ENCODE peak calls at places on chromosomes 16 and 17, in six cellular contexts. One of them, this sample, is unnamed.

GRCh38 chr16:11627822-11628457 is 40.3 kb upstream of the SNN start:
- DNase-seq in right cardiac atrium: peak
- DNase-seq in ovary: no peak
- DNase-seq in Daoy: peak
- DNase-seq in transverse colon: no peak
- DNase-seq in CD4-positive, alpha-beta T cell: no peak
- DNase-seq in this sample: no peak

GRCh38 chr16:77723108-77723514 is 797 bp downstream of the NUDT7 start:
- DNase-seq in ovary: no peak
- DNase-seq in transverse colon: peak
- DNase-seq in CD4-positive, alpha-beta T cell: no peak
- DNase-seq in right cardiac atrium: peak
- DNase-seq in Daoy: peak
- DNase-seq in this sample: peak

GRCh38 chr17:871731-872517 is 89.8 kb downstream of the MRM3 start:
- DNase-seq in CD4-positive, alpha-beta T cell: no peak
- DNase-seq in transverse colon: no peak
- DNase-seq in ovary: no peak
- DNase-seq in right cardiac atrium: no peak
- DNase-seq in Daoy: no peak
- DNase-seq in this sample: no peak

GRCh38 chr16:56970934-56971767 is 9.4 kb downstream of the CETP start:
- DNase-seq in ovary: no peak
- DNase-seq in transverse colon: no peak
- DNase-seq in right cardiac atrium: no peak
- DNase-seq in CD4-positive, alpha-beta T cell: no peak
- DNase-seq in Daoy: no peak
- DNase-seq in this sample: no peak

GRCh38 chr17:57678393-57678792 is 66.7 kb downstream of the CCDC182 start:
- DNase-seq in ovary: no peak
- DNase-seq in Daoy: no peak
- DNase-seq in right cardiac atrium: no peak
- DNase-seq in CD4-positive, alpha-beta T cell: no peak
- DNase-seq in transverse colon: no peak
- DNase-seq in this sample: no peak

GRCh38 chr17:58960068-58960467 is 146.6 kb downstream of the TRIM37 start:
- DNase-seq in Daoy: peak
- DNase-seq in CD4-positive, alpha-beta T cell: no peak
- DNase-seq in transverse colon: no peak
- DNase-seq in ovary: no peak
- DNase-seq in right cardiac atrium: no peak
- DNase-seq in this sample: peak

GRCh38 chr17:67575325-67575724 is 142.4 kb upstream of the NOL11 start:
- DNase-seq in right cardiac atrium: no peak
- DNase-seq in transverse colon: peak
- DNase-seq in ovary: no peak
- DNase-seq in Daoy: no peak
- DNase-seq in CD4-positive, alpha-beta T cell: no peak
- DNase-seq in this sample: no peak

GRCh38 chr16:84505249-84506156 is 1.0 kb upstream of the MEAK7 start:
- DNase-seq in CD4-positive, alpha-beta T cell: no peak
- DNase-seq in ovary: no peak
- DNase-seq in right cardiac atrium: no peak
- DNase-seq in Daoy: no peak
- DNase-seq in transverse colon: no peak
- DNase-seq in this sample: no peak

GRCh38 chr17:45312477-45313418 is 4.1 kb downstream of the MAP3K14 start:
- DNase-seq in Daoy: no peak
- DNase-seq in right cardiac atrium: no peak
- DNase-seq in transverse colon: no peak
- DNase-seq in ovary: no peak
- DNase-seq in CD4-positive, alpha-beta T cell: no peak
- DNase-seq in this sample: no peak

GRCh38 chr16:56643080-56643778 is 4.8 kb downstream of the MT1A start:
- DNase-seq in Daoy: no peak
- DNase-seq in CD4-positive, alpha-beta T cell: peak
- DNase-seq in transverse colon: peak
- DNase-seq in ovary: peak
- DNase-seq in right cardiac atrium: peak
- DNase-seq in this sample: no peak

GRCh38 chr16:55169780-55170179 is 154.2 kb upstream of the IRX6 start:
- DNase-seq in CD4-positive, alpha-beta T cell: no peak
- DNase-seq in ovary: no peak
- DNase-seq in right cardiac atrium: no peak
- DNase-seq in transverse colon: peak
- DNase-seq in Daoy: no peak
- DNase-seq in this sample: no peak

GRCh38 chr17:17568772-17569195 is 22.7 kb downstream of the PEMT start:
- DNase-seq in CD4-positive, alpha-beta T cell: peak
- DNase-seq in transverse colon: peak
- DNase-seq in ovary: peak
- DNase-seq in Daoy: peak
- DNase-seq in right cardiac atrium: peak
- DNase-seq in this sample: peak

GRCh38 chr17:57140321-57140720 is 55.3 kb downstream of the AKAP1 start:
- DNase-seq in CD4-positive, alpha-beta T cell: no peak
- DNase-seq in ovary: no peak
- DNase-seq in Daoy: no peak
- DNase-seq in transverse colon: no peak
- DNase-seq in right cardiac atrium: no peak
- DNase-seq in this sample: no peak

GRCh38 chr16:22161999-22162657 is at the start of gene SDR42E2:
- DNase-seq in transverse colon: peak
- DNase-seq in CD4-positive, alpha-beta T cell: peak
- DNase-seq in right cardiac atrium: no peak
- DNase-seq in Daoy: no peak
- DNase-seq in ovary: no peak
- DNase-seq in this sample: no peak

GRCh38 chr17:61405047-61405685 is 5.5 kb downstream of the TBX2 start:
- DNase-seq in CD4-positive, alpha-beta T cell: no peak
- DNase-seq in transverse colon: no peak
- DNase-seq in right cardiac atrium: no peak
- DNase-seq in Daoy: no peak
- DNase-seq in ovary: peak
- DNase-seq in this sample: no peak

GRCh38 chr16:47506800-47507199 is 45.7 kb downstream of the PHKB start:
- DNase-seq in right cardiac atrium: no peak
- DNase-seq in CD4-positive, alpha-beta T cell: no peak
- DNase-seq in Daoy: no peak
- DNase-seq in ovary: no peak
- DNase-seq in transverse colon: no peak
- DNase-seq in this sample: no peak

GRCh38 chr16:89044394-89045180 is 49.1 kb upstream of the ACSF3 start:
- DNase-seq in ovary: no peak
- DNase-seq in right cardiac atrium: peak
- DNase-seq in transverse colon: no peak
- DNase-seq in Daoy: no peak
- DNase-seq in CD4-positive, alpha-beta T cell: no peak
- DNase-seq in this sample: no peak

GRCh38 chr17:83191388-83192160 is 112.2 kb downstream of the METRNL start:
- DNase-seq in right cardiac atrium: no peak
- DNase-seq in Daoy: no peak
- DNase-seq in transverse colon: no peak
- DNase-seq in ovary: peak
- DNase-seq in CD4-positive, alpha-beta T cell: no peak
- DNase-seq in this sample: no peak

GRCh38 chr16:75620326-75621169 is 2.5 kb downstream of the ADAT1 start:
- DNase-seq in right cardiac atrium: no peak
- DNase-seq in ovary: no peak
- DNase-seq in transverse colon: peak
- DNase-seq in CD4-positive, alpha-beta T cell: no peak
- DNase-seq in Daoy: no peak
- DNase-seq in this sample: peak

GRCh38 chr17:77768475-77768874 is 190.0 kb upstream of the TNRC6C start:
- DNase-seq in right cardiac atrium: no peak
- DNase-seq in Daoy: no peak
- DNase-seq in CD4-positive, alpha-beta T cell: no peak
- DNase-seq in ovary: no peak
- DNase-seq in transverse colon: no peak
- DNase-seq in this sample: no peak

GRCh38 chr17:75557075-75557851 is 30.3 kb upstream of the MYO15B start:
- DNase-seq in right cardiac atrium: no peak
- DNase-seq in Daoy: peak
- DNase-seq in transverse colon: peak
- DNase-seq in ovary: peak
- DNase-seq in CD4-positive, alpha-beta T cell: no peak
- DNase-seq in this sample: no peak

GRCh38 chr17:6444573-6445335 is 499 bp downstream of the PIMREG start:
- DNase-seq in transverse colon: no peak
- DNase-seq in ovary: peak
- DNase-seq in Daoy: no peak
- DNase-seq in right cardiac atrium: no peak
- DNase-seq in CD4-positive, alpha-beta T cell: no peak
- DNase-seq in this sample: no peak

GRCh38 chr17:4583796-4584124 is 569 bp upstream of the SMTNL2 start:
- DNase-seq in transverse colon: no peak
- DNase-seq in ovary: no peak
- DNase-seq in CD4-positive, alpha-beta T cell: peak
- DNase-seq in right cardiac atrium: no peak
- DNase-seq in Daoy: peak
- DNase-seq in this sample: peak

GRCh38 chr16:9003322-9003721 is 39.6 kb upstream of the USP7 start:
- DNase-seq in Daoy: no peak
- DNase-seq in right cardiac atrium: no peak
- DNase-seq in transverse colon: peak
- DNase-seq in CD4-positive, alpha-beta T cell: no peak
- DNase-seq in ovary: no peak
- DNase-seq in this sample: no peak

GRCh38 chr17:48734328-48735056 is 5.9 kb upstream of the HOXB13 start:
- DNase-seq in ovary: no peak
- DNase-seq in Daoy: no peak
- DNase-seq in transverse colon: no peak
- DNase-seq in CD4-positive, alpha-beta T cell: no peak
- DNase-seq in right cardiac atrium: no peak
- DNase-seq in this sample: no peak

GRCh38 chr17:20073056-20073979 is 64.2 kb downstream of the SPECC1 start:
- DNase-seq in transverse colon: peak
- DNase-seq in ovary: peak
- DNase-seq in right cardiac atrium: peak
- DNase-seq in CD4-positive, alpha-beta T cell: peak
- DNase-seq in Daoy: peak
- DNase-seq in this sample: peak

GRCh38 chr17:75707096-75707720 is 14.1 kb upstream of the ITGB4 start:
- DNase-seq in transverse colon: no peak
- DNase-seq in Daoy: peak
- DNase-seq in ovary: no peak
- DNase-seq in CD4-positive, alpha-beta T cell: no peak
- DNase-seq in right cardiac atrium: peak
- DNase-seq in this sample: no peak

This sample was measured in KBM-7.